ENCODE peak calls at places on chromosomes 11 and 22, in five cellular contexts. P is GM12878, U is HepG2, S is NT2/D1, Z is H1. G is an unnamed sample.
A peak's percentile ranks its signal among the peaks of the same experiment; 100 is the strongest.

GRCh38 chr11:118088531-118088930 is 1.8 kb upstream of the SMIM35 start:
- DNase-seq in P (no peak), U (peak; percentile 25), S (no peak), Z (no peak), G (no peak)

GRCh38 chr11:46120711-46121327 is 435 bp downstream of the PHF21A start:
- DNase-seq in P (no peak), U (peak; percentile 41), S (peak; percentile 90), Z (no peak), G (peak; percentile 27)

GRCh38 chr11:27119396-27119795 is 78.8 kb downstream of the BBOX1 start:
- DNase-seq in P (no peak), U (no peak), S (no peak), Z (no peak), G (no peak)

GRCh38 chr11:35165416-35166368 is 26.7 kb downstream of the CD44 start:
- DNase-seq in P (peak; percentile 99), U (no peak), S (no peak), Z (no peak), G (no peak)

GRCh38 chr22:25881353-25881752 is 139.4 kb downstream of the MYO18B start:
- DNase-seq in P (no peak), U (no peak), S (no peak), Z (no peak), G (no peak)

GRCh38 chr22:22895776-22896445 is 8.3 kb downstream of the IGLL5 start:
- DNase-seq in P (no peak), U (no peak), S (no peak), Z (no peak), G (no peak)

GRCh38 chr22:31346733-31347250 is 646 bp upstream of the PATZ1 start:
- DNase-seq in P (no peak), U (peak; percentile 68), S (no peak), Z (no peak), G (peak; percentile 58)

GRCh38 chr22:17218341-17218740 is 894 bp downstream of the ADA2 start:
- DNase-seq in P (no peak), U (no peak), S (no peak), Z (no peak), G (no peak)

GRCh38 chr22:36419177-36419911 is 31.6 kb upstream of the MYH9 start:
- DNase-seq in P (no peak), U (peak; percentile 100), S (no peak), Z (no peak), G (no peak)

GRCh38 chr11:86592659-86593451 is 79.6 kb downstream of the ME3 start:
- DNase-seq in P (peak; percentile 96), U (peak; percentile 98), S (no peak), Z (no peak), G (peak; percentile 31)

GRCh38 chr11:131796541-131796940 is 426.1 kb downstream of the NTM start:
- DNase-seq in P (no peak), U (no peak), S (no peak), Z (no peak), G (no peak)
- TF ChIP-seq SUZ12 in P (no peak), U (no peak), S (no peak), Z (no peak), G (no peak)

DNA sequence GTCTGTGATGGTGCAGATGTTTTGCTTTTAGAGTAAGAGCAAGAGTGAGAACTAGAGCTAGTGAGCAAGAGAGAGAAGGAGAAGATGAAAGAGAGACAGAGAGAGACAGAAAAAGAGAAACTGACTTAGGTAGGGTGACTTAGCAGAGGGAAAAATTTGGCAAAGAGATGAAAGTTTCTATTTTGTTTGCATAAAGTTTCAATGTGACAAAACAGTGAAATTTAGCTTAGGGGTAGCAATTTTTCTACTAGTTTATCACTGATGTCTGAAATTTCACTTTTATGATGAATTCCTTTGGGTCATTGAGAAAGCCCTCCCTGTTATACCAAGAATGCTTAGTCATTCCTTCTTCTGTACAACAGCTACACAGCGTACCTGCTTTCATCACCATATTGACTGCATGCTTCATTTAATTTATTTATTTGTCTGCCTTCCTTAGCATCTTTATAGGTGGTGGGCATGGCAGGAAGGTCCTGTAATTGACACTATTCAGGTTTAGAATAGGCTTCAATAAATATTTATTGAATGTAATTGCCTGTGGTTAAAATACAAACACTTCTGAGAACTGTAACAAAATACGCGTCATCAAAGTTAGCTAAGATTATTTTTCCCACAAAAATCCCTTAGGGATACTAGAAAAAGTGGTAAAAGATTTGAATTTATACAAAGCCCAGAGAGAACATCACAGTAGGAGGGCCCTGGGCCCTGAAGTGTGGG is 19.9 kb upstream of the CTSC start:
- DNase-seq in P (peak; percentile 79), U (no peak), S (no peak), Z (no peak), G (peak; percentile 16)
- TF ChIP-seq SUZ12 in P (no peak), U (no peak), S (no peak), Z (no peak), G (no peak)

GRCh38 chr11:119875841-119876600 is 147.0 kb upstream of the NECTIN1 start:
- DNase-seq in P (no peak), U (no peak), S (no peak), Z (no peak), G (no peak)
- TF ChIP-seq SUZ12 in P (no peak), U (no peak), S (no peak), Z (no peak), G (no peak)

GRCh38 chr11:69249641-69250502 is 44.1 kb upstream of the MYEOV start:
- DNase-seq in P (no peak), U (no peak), S (peak; percentile 59), Z (peak; percentile 13), G (no peak)
- TF ChIP-seq SUZ12 in P (no peak), U (no peak), S (no peak), Z (no peak), G (no peak)

GRCh38 chr11:78195917-78196545 is 7.3 kb downstream of the USP35 start:
- DNase-seq in P (no peak), U (no peak), S (no peak), Z (no peak), G (no peak)
- TF ChIP-seq SUZ12 in P (no peak), U (no peak), S (no peak), Z (no peak), G (no peak)

DNA sequence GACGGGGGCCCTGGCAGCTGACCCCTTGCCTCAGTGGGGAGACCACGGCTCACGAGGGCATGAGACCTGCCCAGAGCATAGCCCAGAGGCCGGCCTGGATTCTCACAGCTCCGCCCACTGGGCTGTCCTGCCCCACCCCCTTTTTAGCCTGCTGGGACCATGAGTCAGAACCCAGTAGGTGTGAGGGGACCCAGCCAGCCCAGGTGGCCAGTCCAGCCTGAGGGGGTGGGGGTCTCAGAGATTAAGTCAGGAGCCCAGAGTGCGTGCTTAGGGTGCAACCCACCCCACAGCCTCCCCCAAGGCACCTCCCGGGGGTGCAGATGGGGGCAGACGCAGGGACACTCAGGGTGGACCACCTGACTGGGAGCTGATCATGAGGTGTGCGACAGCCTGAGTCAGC is 40.1 kb upstream of the PPARA start:
- DNase-seq in P (no peak), U (no peak), S (no peak), Z (no peak), G (no peak)
- TF ChIP-seq SUZ12 in P (no peak), U (no peak), S (no peak), Z (no peak), G (no peak)